ENCODE peak calls at places on chromosomes 13 and 19, in eight cellular contexts. One of them, this sample, is unnamed.

GRCh38 chr13:44068169-44068568 is 188.5 kb downstream of the LACC1 start:
- DNase-seq in AG04450: no peak
- DNase-seq in body of pancreas: no peak
- DNase-seq in uterus: no peak
- DNase-seq in PC-3: peak; percentile 57
- DNase-seq in breast epithelium: no peak
- DNase-seq in A673: no peak
- DNase-seq in epithelial cell of prostate: peak; percentile 6
- DNase-seq in this sample: no peak

GRCh38 chr13:34863360-34864135 is 78.5 kb upstream of the NBEA start:
- DNase-seq in A673: peak; percentile 21
- DNase-seq in AG04450: peak; percentile 10
- DNase-seq in epithelial cell of prostate: peak; percentile 73
- DNase-seq in breast epithelium: no peak
- DNase-seq in PC-3: peak; percentile 88
- DNase-seq in body of pancreas: no peak
- DNase-seq in uterus: no peak
- DNase-seq in this sample: no peak

GRCh38 chr13:84917252-84917878 is 881.9 kb downstream of the SLITRK6 start:
- DNase-seq in AG04450: no peak
- DNase-seq in body of pancreas: no peak
- DNase-seq in breast epithelium: no peak
- DNase-seq in PC-3: peak; percentile 60
- DNase-seq in A673: peak; percentile 46
- DNase-seq in epithelial cell of prostate: no peak
- DNase-seq in uterus: no peak
- DNase-seq in this sample: no peak

GRCh38 chr19:46529622-46530451 is 34.2 kb upstream of the PNMA8B start:
- DNase-seq in AG04450: no peak
- DNase-seq in PC-3: peak; percentile 69
- DNase-seq in uterus: peak; percentile 36
- DNase-seq in A673: peak; percentile 76
- DNase-seq in breast epithelium: peak; percentile 63
- DNase-seq in epithelial cell of prostate: no peak
- DNase-seq in body of pancreas: peak; percentile 71
- DNase-seq in this sample: peak; percentile 68

GRCh38 chr19:33373701-33374405 is at the start of gene CEBPG:
- DNase-seq in uterus: peak; percentile 48
- DNase-seq in breast epithelium: no peak
- DNase-seq in body of pancreas: peak; percentile 73
- DNase-seq in A673: peak; percentile 62
- DNase-seq in AG04450: no peak
- DNase-seq in PC-3: peak; percentile 35
- DNase-seq in epithelial cell of prostate: no peak
- DNase-seq in this sample: no peak

GRCh38 chr19:9877775-9878510 is 42.8 kb downstream of the PIN1 start:
- DNase-seq in epithelial cell of prostate: no peak
- DNase-seq in PC-3: peak; percentile 68
- DNase-seq in body of pancreas: no peak
- DNase-seq in breast epithelium: no peak
- DNase-seq in A673: no peak
- DNase-seq in uterus: no peak
- DNase-seq in AG04450: peak; percentile 4
- DNase-seq in this sample: no peak

GRCh38 chr13:112457485-112457884 is 81.3 kb downstream of the SPACA7 start:
- DNase-seq in PC-3: no peak
- DNase-seq in AG04450: no peak
- DNase-seq in A673: no peak
- DNase-seq in uterus: no peak
- DNase-seq in breast epithelium: no peak
- DNase-seq in epithelial cell of prostate: no peak
- DNase-seq in body of pancreas: no peak
- DNase-seq in this sample: no peak

GRCh38 chr19:34556500-34556899 is 74.9 kb downstream of the WTIP start:
- DNase-seq in uterus: no peak
- DNase-seq in PC-3: peak; percentile 30
- DNase-seq in A673: peak; percentile 53
- DNase-seq in AG04450: no peak
- DNase-seq in body of pancreas: peak; percentile 79
- DNase-seq in breast epithelium: no peak
- DNase-seq in epithelial cell of prostate: no peak
- DNase-seq in this sample: no peak

GRCh38 chr19:52993342-52994178 is 20.2 kb upstream of the ERVV-1 start:
- DNase-seq in AG04450: peak; percentile 55
- DNase-seq in PC-3: peak; percentile 79
- DNase-seq in epithelial cell of prostate: no peak
- DNase-seq in A673: peak; percentile 84
- DNase-seq in body of pancreas: peak; percentile 84
- DNase-seq in uterus: peak; percentile 85
- DNase-seq in breast epithelium: peak; percentile 77
- DNase-seq in this sample: peak; percentile 80

GRCh38 chr13:50220938-50221337 is 205.7 kb downstream of the KCNRG start:
- DNase-seq in breast epithelium: no peak
- DNase-seq in epithelial cell of prostate: no peak
- DNase-seq in body of pancreas: no peak
- DNase-seq in AG04450: no peak
- DNase-seq in A673: no peak
- DNase-seq in uterus: no peak
- DNase-seq in PC-3: no peak
- DNase-seq in this sample: no peak

GRCh38 chr13:30339721-30340366 is 32.5 kb upstream of the KATNAL1 start:
- DNase-seq in epithelial cell of prostate: no peak
- DNase-seq in uterus: no peak
- DNase-seq in body of pancreas: no peak
- DNase-seq in AG04450: no peak
- DNase-seq in breast epithelium: no peak
- DNase-seq in PC-3: no peak
- DNase-seq in A673: no peak
- DNase-seq in this sample: no peak

GRCh38 chr13:113034451-113035208 is 65.6 kb downstream of the MCF2L start:
- DNase-seq in epithelial cell of prostate: no peak
- DNase-seq in PC-3: peak; percentile 66
- DNase-seq in body of pancreas: peak; percentile 56
- DNase-seq in A673: peak; percentile 74
- DNase-seq in breast epithelium: no peak
- DNase-seq in uterus: no peak
- DNase-seq in AG04450: peak; percentile 15
- DNase-seq in this sample: no peak

GRCh38 chr13:74406439-74406838 is 272.2 kb upstream of the KLF12 start:
- DNase-seq in AG04450: no peak
- DNase-seq in uterus: no peak
- DNase-seq in A673: peak; percentile 9
- DNase-seq in PC-3: no peak
- DNase-seq in body of pancreas: no peak
- DNase-seq in breast epithelium: no peak
- DNase-seq in epithelial cell of prostate: no peak
- DNase-seq in this sample: no peak

GRCh38 chr13:35995136-35995535 is 136.0 kb downstream of the DCLK1 start:
- DNase-seq in uterus: no peak
- DNase-seq in body of pancreas: no peak
- DNase-seq in PC-3: no peak
- DNase-seq in A673: peak; percentile 20
- DNase-seq in AG04450: no peak
- DNase-seq in epithelial cell of prostate: no peak
- DNase-seq in breast epithelium: no peak
- DNase-seq in this sample: no peak

GRCh38 chr13:51148952-51149573 is 38.0 kb upstream of the C13orf42 start:
- DNase-seq in breast epithelium: no peak
- DNase-seq in body of pancreas: peak; percentile 53
- DNase-seq in epithelial cell of prostate: no peak
- DNase-seq in AG04450: peak; percentile 8
- DNase-seq in uterus: peak; percentile 28
- DNase-seq in PC-3: peak; percentile 50
- DNase-seq in A673: peak; percentile 90
- DNase-seq in this sample: no peak

GRCh38 chr19:57706346-57706745 is 2.7 kb downstream of the ZNF154 start:
- DNase-seq in epithelial cell of prostate: no peak
- DNase-seq in A673: no peak
- DNase-seq in uterus: no peak
- DNase-seq in PC-3: no peak
- DNase-seq in breast epithelium: no peak
- DNase-seq in body of pancreas: no peak
- DNase-seq in AG04450: no peak
- DNase-seq in this sample: no peak

GRCh38 chr13:35140321-35140720 is 198.3 kb downstream of the NBEA start:
- DNase-seq in breast epithelium: no peak
- DNase-seq in epithelial cell of prostate: no peak
- DNase-seq in body of pancreas: no peak
- DNase-seq in PC-3: no peak
- DNase-seq in A673: no peak
- DNase-seq in uterus: no peak
- DNase-seq in AG04450: no peak
- DNase-seq in this sample: no peak

GRCh38 chr19:11019824-11020223 is 59.0 kb downstream of the SMARCA4 start:
- DNase-seq in breast epithelium: no peak
- DNase-seq in A673: no peak
- DNase-seq in PC-3: no peak
- DNase-seq in uterus: no peak
- DNase-seq in body of pancreas: peak; percentile 19
- DNase-seq in epithelial cell of prostate: no peak
- DNase-seq in AG04450: no peak
- DNase-seq in this sample: no peak

GRCh38 chr13:110130431-110130830 is 176.5 kb downstream of the COL4A1 start:
- DNase-seq in PC-3: no peak
- DNase-seq in uterus: no peak
- DNase-seq in body of pancreas: no peak
- DNase-seq in epithelial cell of prostate: no peak
- DNase-seq in A673: no peak
- DNase-seq in breast epithelium: no peak
- DNase-seq in AG04450: no peak
- DNase-seq in this sample: no peak

GRCh38 chr13:110131424-110131823 is 175.5 kb downstream of the COL4A1 start:
- DNase-seq in body of pancreas: no peak
- DNase-seq in uterus: no peak
- DNase-seq in A673: no peak
- DNase-seq in epithelial cell of prostate: no peak
- DNase-seq in PC-3: no peak
- DNase-seq in AG04450: no peak
- DNase-seq in breast epithelium: no peak
- DNase-seq in this sample: no peak

GRCh38 chr13:110134801-110135200 is 172.2 kb downstream of the COL4A1 start:
- DNase-seq in epithelial cell of prostate: no peak
- DNase-seq in AG04450: no peak
- DNase-seq in breast epithelium: no peak
- DNase-seq in uterus: no peak
- DNase-seq in body of pancreas: no peak
- DNase-seq in A673: no peak
- DNase-seq in PC-3: no peak
- DNase-seq in this sample: no peak

GRCh38 chr13:110133425-110134235 is 173.3 kb downstream of the COL4A1 start:
- DNase-seq in epithelial cell of prostate: no peak
- DNase-seq in body of pancreas: no peak
- DNase-seq in uterus: no peak
- DNase-seq in AG04450: no peak
- DNase-seq in A673: no peak
- DNase-seq in breast epithelium: no peak
- DNase-seq in PC-3: no peak
- DNase-seq in this sample: no peak

GRCh38 chr13:110132178-110132975 is 174.6 kb downstream of the COL4A1 start:
- DNase-seq in breast epithelium: no peak
- DNase-seq in epithelial cell of prostate: no peak
- DNase-seq in uterus: no peak
- DNase-seq in body of pancreas: no peak
- DNase-seq in AG04450: no peak
- DNase-seq in A673: no peak
- DNase-seq in PC-3: no peak
- DNase-seq in this sample: no peak
- H3K27ac ChIP-seq in breast epithelium: no peak overlapping the region
- H3K27ac ChIP-seq in epithelial cell of prostate: no peak overlapping the region
- H3K27ac ChIP-seq in uterus: no peak overlapping the region
- H3K27ac ChIP-seq in body of pancreas: no peak overlapping the region
- H3K27ac ChIP-seq in AG04450: no peak overlapping the region
- H3K27ac ChIP-seq in A673: no peak overlapping the region
- H3K27ac ChIP-seq in PC-3: no peak overlapping the region
- H3K27ac ChIP-seq in this sample: no peak overlapping the region

DNA sequence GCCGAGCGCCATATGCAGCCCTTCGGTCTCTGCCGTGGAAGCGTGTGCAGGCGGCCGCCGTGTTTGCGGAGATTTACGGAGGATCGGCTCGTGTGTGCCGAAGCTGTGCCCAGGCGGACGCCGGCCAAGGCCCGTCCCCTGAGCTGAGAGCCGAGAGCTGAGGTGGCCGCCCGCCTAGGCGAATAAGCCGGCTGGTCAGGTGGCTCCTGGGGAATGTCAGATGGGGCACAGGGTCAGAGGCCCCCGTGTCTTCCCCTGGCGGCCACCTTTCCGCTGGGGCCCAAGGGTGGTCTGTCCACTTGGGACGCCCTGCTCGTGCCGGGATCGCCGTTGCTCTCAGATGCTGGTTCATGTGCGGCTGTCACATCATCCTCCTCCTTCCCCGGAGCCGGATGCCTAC is 78.8 kb downstream of the ZNF536 start:
- DNase-seq in breast epithelium: no peak
- DNase-seq in body of pancreas: no peak
- DNase-seq in PC-3: no peak
- DNase-seq in epithelial cell of prostate: no peak
- DNase-seq in A673: no peak
- DNase-seq in AG04450: no peak
- DNase-seq in uterus: no peak
- DNase-seq in this sample: no peak
- H3K27ac ChIP-seq in breast epithelium: no peak overlapping the region
- H3K27ac ChIP-seq in body of pancreas: no peak overlapping the region
- H3K27ac ChIP-seq in PC-3: no peak overlapping the region
- H3K27ac ChIP-seq in epithelial cell of prostate: no peak overlapping the region
- H3K27ac ChIP-seq in A673: peak overlapping the region; percentile 69
- H3K27ac ChIP-seq in AG04450: no peak overlapping the region
- H3K27ac ChIP-seq in uterus: peak overlapping the region; percentile 56
- H3K27ac ChIP-seq in this sample: no peak overlapping the region

DNA sequence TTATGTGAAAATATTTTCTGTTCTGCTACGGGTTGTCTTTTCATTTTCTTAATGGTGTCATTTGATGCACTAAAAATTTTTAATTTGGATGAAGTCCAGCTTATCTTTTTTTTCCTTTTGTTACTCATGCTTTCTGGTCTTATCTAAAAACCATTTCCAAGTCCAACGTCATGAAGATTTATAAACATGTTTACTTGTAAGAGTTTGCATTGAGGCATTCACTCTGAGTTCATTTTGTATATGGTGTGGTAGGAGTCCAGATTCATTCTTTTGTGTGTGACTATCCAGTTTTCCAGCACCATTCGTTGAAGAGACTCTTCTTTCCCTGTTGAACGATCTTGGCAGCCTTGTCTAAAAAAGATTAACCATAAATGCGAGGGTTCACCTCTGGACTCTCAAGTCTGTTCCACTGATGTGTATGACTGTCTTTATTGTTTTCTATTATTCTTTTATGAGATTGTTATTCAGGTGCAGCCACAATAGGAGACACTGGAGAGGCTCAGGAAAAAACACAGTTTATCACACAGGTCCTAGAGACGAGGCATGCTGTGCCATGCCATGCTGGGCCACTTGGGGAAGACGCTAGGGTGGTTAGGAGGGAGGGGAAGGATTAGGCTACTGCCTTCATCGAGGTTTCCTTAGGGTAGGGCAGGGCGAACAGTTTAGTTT is 35.0 kb downstream of the NAA16 start:
- DNase-seq in PC-3: no peak
- DNase-seq in AG04450: no peak
- DNase-seq in epithelial cell of prostate: no peak
- DNase-seq in body of pancreas: no peak
- DNase-seq in uterus: no peak
- DNase-seq in A673: no peak
- DNase-seq in breast epithelium: no peak
- DNase-seq in this sample: no peak
- H3K27ac ChIP-seq in PC-3: no peak overlapping the region
- H3K27ac ChIP-seq in AG04450: no peak overlapping the region
- H3K27ac ChIP-seq in epithelial cell of prostate: no peak overlapping the region
- H3K27ac ChIP-seq in body of pancreas: peak overlapping the region; percentile 16
- H3K27ac ChIP-seq in uterus: peak overlapping the region; percentile 46
- H3K27ac ChIP-seq in A673: no peak overlapping the region
- H3K27ac ChIP-seq in breast epithelium: no peak overlapping the region
- H3K27ac ChIP-seq in this sample: no peak overlapping the region

GRCh38 chr19:14030997-14031718 is 404 bp upstream of the IL27RA start:
- DNase-seq in body of pancreas: no peak
- DNase-seq in epithelial cell of prostate: no peak
- DNase-seq in uterus: no peak
- DNase-seq in breast epithelium: no peak
- DNase-seq in AG04450: no peak
- DNase-seq in A673: no peak
- DNase-seq in PC-3: no peak
- DNase-seq in this sample: peak; percentile 63
- H3K27ac ChIP-seq in body of pancreas: peak overlapping the region; percentile 49
- H3K27ac ChIP-seq in epithelial cell of prostate: no peak overlapping the region
- H3K27ac ChIP-seq in uterus: peak overlapping the region; percentile 50
- H3K27ac ChIP-seq in breast epithelium: peak overlapping the region; percentile 75
- H3K27ac ChIP-seq in AG04450: no peak overlapping the region
- H3K27ac ChIP-seq in A673: peak overlapping the region; percentile 77
- H3K27ac ChIP-seq in PC-3: no peak overlapping the region
- H3K27ac ChIP-seq in this sample: peak overlapping the region; percentile 96

This sample was measured in effector memory CD4-positive, alpha-beta T cell.